ENCODE peak calls at places on chromosome 21, in seven cellular contexts. X, E, A, F, S, L and O are unnamed samples.

GRCh38 chr21:26147535-26147934 is 23.0 kb downstream of the APP start:
- DNase-seq in A (no peak), L (no peak), F (peak; percentile 41), X (no peak), S (no peak), E (no peak), O (no peak)

GRCh38 chr21:25927195-25927880 is 192.6 kb downstream of the GABPA start:
- DNase-seq in X (no peak), S (no peak), F (no peak), L (no peak), A (no peak), E (no peak), O (no peak)

GRCh38 chr21:45104560-45104959 is 30.2 kb downstream of the ADARB1 start:
- DNase-seq in L (no peak), A (peak; percentile 17), S (no peak), X (no peak), F (no peak), E (no peak), O (no peak)

GRCh38 chr21:45954271-45954670 is 27.3 kb upstream of the COL6A1 start:
- DNase-seq in E (no peak), L (peak; percentile 32), A (no peak), X (no peak), F (no peak), S (no peak), O (no peak)

GRCh38 chr21:29649370-29649963 is 290.3 kb downstream of the GRIK1 start:
- DNase-seq in F (no peak), X (no peak), E (no peak), L (no peak), S (no peak), A (no peak), O (no peak)

GRCh38 chr21:16773206-16773605 is 739.6 kb upstream of the CXADR start:
- DNase-seq in F (no peak), L (no peak), A (no peak), E (peak; percentile 2), S (no peak), X (no peak), O (no peak)

GRCh38 chr21:29433366-29434059 is 134.8 kb downstream of the BACH1 start:
- DNase-seq in E (no peak), X (no peak), F (no peak), S (no peak), A (no peak), L (no peak), O (no peak)

GRCh38 chr21:15457962-15458361 is 271.8 kb upstream of the USP25 start:
- DNase-seq in F (no peak), S (no peak), A (no peak), E (no peak), L (no peak), X (no peak), O (no peak)

GRCh38 chr21:18204931-18205330 is 39.7 kb upstream of the CHODL start:
- DNase-seq in X (no peak), F (no peak), S (no peak), E (no peak), L (no peak), A (peak; percentile 4), O (no peak)

GRCh38 chr21:27693376-27693775 is 726.5 kb upstream of the ADAMTS5 start:
- DNase-seq in X (no peak), E (no peak), S (no peak), F (no peak), A (no peak), L (peak; percentile 42), O (no peak)

GRCh38 chr21:42974832-42975820 is 764 bp downstream of the PKNOX1 start:
- DNase-seq in F (peak; percentile 86), X (peak; percentile 76), E (peak; percentile 47), S (peak; percentile 28), L (peak; percentile 28), A (peak; percentile 78), O (peak; percentile 67)

GRCh38 chr21:28016571-28016970 is 976.1 kb downstream of the LTN1 start:
- DNase-seq in X (no peak), A (no peak), E (no peak), S (no peak), F (no peak), L (no peak), O (no peak)

GRCh38 chr21:17488620-17489019 is 24.2 kb upstream of the CXADR start:
- DNase-seq in X (no peak), L (no peak), F (no peak), E (no peak), S (no peak), A (no peak), O (no peak)

GRCh38 chr21:43187715-43188114 is 18.9 kb downstream of the CRYAA start:
- DNase-seq in A (no peak), E (no peak), S (no peak), X (no peak), F (no peak), L (no peak), O (no peak)

GRCh38 chr21:36783612-36784383 is 84.9 kb downstream of the SIM2 start:
- DNase-seq in S (no peak), F (no peak), X (no peak), A (no peak), L (peak; percentile 68), E (peak; percentile 40), O (no peak)

GRCh38 chr21:42654179-42654912 is 925 bp downstream of the PDE9A start:
- DNase-seq in X (no peak), E (no peak), A (peak; percentile 66), F (no peak), L (no peak), S (no peak), O (no peak)

GRCh38 chr21:46474365-46474764 is 15.7 kb downstream of the DIP2A start:
- DNase-seq in S (no peak), E (no peak), A (no peak), F (no peak), L (no peak), X (no peak), O (no peak)

GRCh38 chr21:31225713-31226112 is 118.3 kb downstream of the TIAM1 start:
- DNase-seq in X (no peak), L (no peak), A (no peak), F (no peak), S (no peak), E (no peak), O (no peak)

GRCh38 chr21:36839123-36839522 is 127.3 kb downstream of the HLCS start:
- DNase-seq in X (no peak), F (no peak), A (peak; percentile 26), L (peak; percentile 75), S (no peak), E (no peak), O (no peak)

GRCh38 chr21:25638634-25639166 is 358 bp upstream of the JAM2 start:
- DNase-seq in F (no peak), E (no peak), L (no peak), S (no peak), A (peak; percentile 18), X (no peak), O (no peak)

GRCh38 chr21:32246571-32246970 is 32.3 kb downstream of the MIS18A start:
- DNase-seq in F (no peak), X (no peak), E (no peak), L (no peak), A (no peak), S (no peak), O (no peak)

GRCh38 chr21:41874611-41875010 is 4.5 kb downstream of the PRDM15 start:
- DNase-seq in S (no peak), A (no peak), X (no peak), L (no peak), F (peak; percentile 57), E (no peak), O (no peak)

GRCh38 chr21:20404915-20405314 is 593.3 kb upstream of the NCAM2 start:
- DNase-seq in E (no peak), S (no peak), X (no peak), F (no peak), A (no peak), L (no peak), O (no peak)